ENCODE peak calls at places on chromosomes 6 and 20, in five cellular contexts. J is GM12878, Y is HCT116, P is HepG2, K is K562. D is an unnamed sample.

GRCh38 chr6:14240411-14241166 is 123.0 kb downstream of the CD83 start:
- DNase-seq in J (no peak), Y (no peak), K (peak; percentile 20), P (no peak), D (no peak)

GRCh38 chr20:36463212-36464061 is 77.9 kb upstream of the MYL9 start:
- DNase-seq in J (no peak), Y (no peak), P (no peak), K (no peak), D (no peak)

GRCh38 chr6:16512585-16513109 is 248.6 kb downstream of the ATXN1 start:
- DNase-seq in P (no peak), Y (no peak), J (no peak), K (no peak), D (no peak)

GRCh38 chr6:4287811-4288244 is 152.5 kb upstream of the ECI2 start:
- DNase-seq in P (no peak), Y (no peak), K (no peak), J (no peak), D (peak; percentile 21)

GRCh38 chr6:105161411-105161810 is 18.4 kb downstream of the POPDC3 start:
- DNase-seq in J (no peak), Y (no peak), K (no peak), P (no peak), D (no peak)

GRCh38 chr6:150667977-150668716 is 68.5 kb downstream of the PLEKHG1 start:
- DNase-seq in P (peak; percentile 86), J (no peak), Y (peak; percentile 75), K (peak; percentile 15), D (no peak)

GRCh38 chr6:78868124-78868523 is 773 bp downstream of the IRAK1BP1 start:
- DNase-seq in P (no peak), Y (no peak), K (no peak), J (no peak), D (no peak)

GRCh38 chr6:41022294-41022693 is 16.7 kb downstream of the UNC5CL start:
- DNase-seq in Y (no peak), J (no peak), K (no peak), P (no peak), D (peak; percentile 56)

GRCh38 chr20:48467622-48468021 is 360.2 kb downstream of the PREX1 start:
- DNase-seq in K (peak; percentile 18), Y (peak; percentile 31), P (no peak), J (no peak), D (no peak)

GRCh38 chr6:159586684-159587083 is 106.4 kb downstream of the SOD2 start:
- DNase-seq in P (no peak), K (no peak), J (no peak), Y (no peak), D (no peak)

GRCh38 chr20:24871429-24872213 is 77.4 kb upstream of the CST7 start:
- DNase-seq in Y (no peak), J (no peak), P (no peak), K (no peak), D (no peak)

GRCh38 chr6:22194188-22194921 is 102.5 kb downstream of the PRL start:
- DNase-seq in Y (no peak), J (peak; percentile 20), P (no peak), K (no peak), D (no peak)

GRCh38 chr6:35980991-35981645 is 43.3 kb downstream of the SLC26A8 start:
- DNase-seq in K (no peak), P (no peak), J (no peak), Y (no peak), D (no peak)

GRCh38 chr6:25617997-25618396 is 34.0 kb upstream of the SCGN start:
- DNase-seq in J (no peak), K (no peak), Y (no peak), P (no peak), D (no peak)

GRCh38 chr20:19991826-19992225 is 25.3 kb upstream of the NAA20 start:
- DNase-seq in J (no peak), P (no peak), Y (no peak), K (no peak), D (no peak)

GRCh38 chr6:170056329-170056728 is 234.5 kb downstream of the DLL1 start:
- DNase-seq in P (no peak), Y (no peak), K (no peak), J (no peak), D (no peak)

GRCh38 chr6:138357928-138358327 is 19.8 kb upstream of the SMIM28 start:
- DNase-seq in J (no peak), Y (no peak), K (no peak), P (no peak), D (no peak)

GRCh38 chr20:19758888-19759331 is 852 bp downstream of the RIN2 start:
- DNase-seq in J (no peak), Y (no peak), P (peak; percentile 74), K (no peak), D (peak; percentile 65)

GRCh38 chr6:107305391-107305790 is 154.0 kb downstream of the PDSS2 start:
- DNase-seq in K (no peak), Y (no peak), J (no peak), P (no peak), D (no peak)

GRCh38 chr6:3194535-3195376 is 32.7 kb downstream of the TUBB2B start:
- DNase-seq in J (no peak), P (no peak), Y (no peak), K (peak; percentile 29), D (peak; percentile 85)

GRCh38 chr6:115120394-115120793 is 777.6 kb upstream of the HS3ST5 start:
- DNase-seq in P (no peak), J (no peak), Y (no peak), K (no peak), D (peak; percentile 11)

GRCh38 chr6:27604986-27605385 is 132.1 kb upstream of the ZNF184 start:
- DNase-seq in K (peak; percentile 64), P (no peak), Y (no peak), J (no peak), D (no peak)

GRCh38 chr20:35303735-35304431 is 11.7 kb upstream of the FAM83C start:
- DNase-seq in P (peak; percentile 91), J (peak; percentile 31), K (peak; percentile 91), Y (peak; percentile 82), D (peak; percentile 87)

GRCh38 chr6:156778615-156779205 is 1.5 kb downstream of the ARID1B start:
- DNase-seq in P (peak; percentile 34), J (no peak), Y (no peak), K (peak; percentile 71), D (no peak)

GRCh38 chr6:39901670-39902069 is 32.6 kb downstream of the MOCS1 start:
- DNase-seq in P (no peak), Y (no peak), J (no peak), K (no peak), D (no peak)

GRCh38 chr6:6905961-6906518 is 201.7 kb upstream of the RREB1 start:
- DNase-seq in P (no peak), Y (no peak), J (no peak), K (peak; percentile 65), D (no peak)

GRCh38 chr20:9088556-9088955 is 19.7 kb downstream of the PLCB4 start:
- DNase-seq in Y (no peak), J (no peak), K (no peak), P (no peak), D (no peak)
- TF ChIP-seq ZBTB33 in Y (no peak), J (no peak), K (no peak), P (no peak), D (no peak)

GRCh38 chr6:125793280-125793679 is 2.5 kb downstream of the NCOA7 start:
- DNase-seq in K (no peak), Y (no peak), J (no peak), P (no peak), D (peak; percentile 33)
- TF ChIP-seq ZBTB33 in K (no peak), Y (no peak), J (no peak), P (no peak), D (no peak)

GRCh38 chr20:54015496-54015895 is 54.9 kb downstream of the BCAS1 start:
- DNase-seq in J (no peak), Y (no peak), P (no peak), K (no peak), D (peak; percentile 24)
- TF ChIP-seq ZBTB33 in J (no peak), Y (no peak), P (no peak), K (no peak), D (no peak)

DNA sequence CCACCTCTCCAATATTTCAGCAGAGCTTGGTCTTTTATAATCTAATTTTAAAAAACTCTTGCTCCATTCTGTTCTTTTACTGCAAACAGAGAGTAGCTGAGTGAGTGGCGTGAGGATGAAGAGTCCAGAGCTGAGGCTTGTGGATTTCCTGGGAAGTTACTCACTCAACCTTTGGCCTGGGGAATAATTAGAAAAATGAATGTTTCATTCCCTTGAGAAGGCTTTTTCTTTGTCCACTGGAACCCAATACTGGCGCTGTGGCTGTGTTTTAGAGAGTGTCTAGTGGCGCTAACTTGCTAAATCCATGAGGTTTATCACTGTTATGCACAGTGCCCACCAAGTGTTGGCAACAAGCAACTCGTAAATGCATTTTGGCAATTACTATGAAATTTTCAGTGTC is 251.5 kb downstream of the HIVEP2 start:
- DNase-seq in J (no peak), Y (no peak), P (no peak), K (no peak), D (no peak)
- TF ChIP-seq ZBTB33 in J (no peak), Y (no peak), P (no peak), K (no peak), D (no peak)

GRCh38 chr20:11890331-11891080 is 27.2 kb upstream of the BTBD3 start:
- DNase-seq in K (peak; percentile 82), P (peak; percentile 92), J (peak; percentile 21), Y (peak; percentile 78), D (peak; percentile 96)

GRCh38 chr20:11888648-11889047 is 29.0 kb upstream of the BTBD3 start:
- DNase-seq in Y (no peak), P (no peak), K (no peak), J (no peak), D (no peak)

GRCh38 chr20:11894072-11894471 is 23.6 kb upstream of the BTBD3 start:
- DNase-seq in Y (no peak), K (no peak), P (no peak), J (no peak), D (no peak)

GRCh38 chr20:11891827-11892521 is 25.7 kb upstream of the BTBD3 start:
- DNase-seq in J (peak; percentile 17), P (peak; percentile 89), K (peak; percentile 79), Y (peak; percentile 66), D (peak; percentile 64)

GRCh38 chr20:11891081-11891826 is 26.4 kb upstream of the BTBD3 start:
- DNase-seq in P (peak; percentile 80), J (no peak), K (peak; percentile 57), Y (no peak), D (peak; percentile 78)
- TF ChIP-seq ZBTB33 in P (no peak), J (no peak), K (no peak), Y (no peak), D (no peak)

DNA sequence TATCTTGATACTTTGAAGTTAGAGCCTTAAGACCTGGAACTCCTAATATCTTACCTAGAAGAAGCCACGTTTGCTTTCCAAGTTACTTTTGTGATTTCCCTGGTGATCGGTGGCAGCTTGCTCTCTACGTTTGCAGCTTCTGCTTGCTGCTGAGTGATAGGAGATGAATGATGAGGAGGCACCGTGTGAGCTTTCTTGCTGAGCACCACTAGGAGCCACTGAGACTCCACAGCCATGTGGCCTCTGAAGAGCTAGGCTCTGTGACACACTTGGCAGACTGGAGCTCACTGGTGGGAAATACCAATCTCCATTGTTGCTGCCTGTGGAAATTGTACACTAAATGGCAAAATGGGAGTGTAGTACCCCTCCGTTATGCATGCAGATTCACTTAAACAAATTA is 161.8 kb downstream of the IBTK start:
- DNase-seq in P (no peak), J (no peak), K (peak; percentile 13), Y (no peak), D (no peak)
- TF ChIP-seq ZBTB33 in P (no peak), J (no peak), K (no peak), Y (no peak), D (no peak)

GRCh38 chr6:89297695-89298351 is 17.3 kb downstream of the GABRR2 start:
- DNase-seq in K (peak; percentile 62), P (peak; percentile 47), Y (peak; percentile 94), J (peak; percentile 80), D (no peak)
- TF ChIP-seq ZBTB33 in K (no peak), P (no peak), Y (peak; percentile 48), J (no peak), D (peak; percentile 60)

GRCh38 chr6:33419580-33420492 is at the start of gene SYNGAP1:
- DNase-seq in P (no peak), K (peak; percentile 73), Y (no peak), J (no peak), D (peak; percentile 67)
- TF ChIP-seq ZBTB33 in P (no peak), K (no peak), Y (no peak), J (no peak), D (no peak)

D was measured in SK-N-SH.